ENCODE peak calls at places on chromosome 3, in six cellular contexts. D, B, T, N, L and E are unnamed samples.

GRCh38 chr3:118760611-118761606 is 273.7 kb downstream of the IGSF11 start:
- DNase-seq in D (no peak), B (peak), T (no peak), N (no peak), L (no peak), E (peak)

GRCh38 chr3:132596816-132597433 is at the start of gene ACKR4:
- DNase-seq in D (no peak), B (no peak), T (no peak), N (no peak), L (no peak), E (no peak)

GRCh38 chr3:171781711-171782127 is 28.6 kb downstream of the PLD1 start:
- DNase-seq in D (no peak), B (peak), T (no peak), N (peak), L (no peak), E (no peak)

GRCh38 chr3:151949706-151950105 is 76.3 kb downstream of the SUCNR1 start:
- DNase-seq in D (no peak), B (no peak), T (no peak), N (no peak), L (no peak), E (no peak)

GRCh38 chr3:99848433-99848832 is 30.8 kb downstream of the CMSS1 start:
- DNase-seq in D (no peak), B (no peak), T (no peak), N (no peak), L (no peak), E (no peak)

GRCh38 chr3:115580566-115580965 is 42.7 kb upstream of the GAP43 start:
- DNase-seq in D (no peak), B (no peak), T (no peak), N (no peak), L (no peak), E (peak)

GRCh38 chr3:189239616-189240015 is 67.8 kb downstream of the TPRG1 start:
- DNase-seq in D (no peak), B (no peak), T (no peak), N (no peak), L (no peak), E (no peak)

GRCh38 chr3:135218304-135218703 is 423.2 kb downstream of the EPHB1 start:
- DNase-seq in D (no peak), B (no peak), T (no peak), N (no peak), L (no peak), E (no peak)

GRCh38 chr3:49279376-49279775 is 2.3 kb upstream of the C3orf62 start:
- DNase-seq in D (no peak), B (peak), T (no peak), N (no peak), L (no peak), E (no peak)

GRCh38 chr3:49278548-49278947 is 1.5 kb upstream of the C3orf62 start:
- DNase-seq in D (no peak), B (no peak), T (no peak), N (no peak), L (no peak), E (no peak)

GRCh38 chr3:49283997-49284396 is 7.0 kb upstream of the C3orf62 start:
- DNase-seq in D (no peak), B (no peak), T (no peak), N (no peak), L (no peak), E (no peak)
- TF ChIP-seq SMC3 in D (no peak), B (no peak), T (no peak), N (no peak), L (no peak), E (no peak)

GRCh38 chr3:106332884-106333283 is 464.1 kb upstream of the CBLB start:
- DNase-seq in D (no peak), B (peak), T (no peak), N (no peak), L (peak), E (no peak)
- TF ChIP-seq SMC3 in D (no peak), B (no peak), T (no peak), N (no peak), L (peak), E (no peak)

DNA sequence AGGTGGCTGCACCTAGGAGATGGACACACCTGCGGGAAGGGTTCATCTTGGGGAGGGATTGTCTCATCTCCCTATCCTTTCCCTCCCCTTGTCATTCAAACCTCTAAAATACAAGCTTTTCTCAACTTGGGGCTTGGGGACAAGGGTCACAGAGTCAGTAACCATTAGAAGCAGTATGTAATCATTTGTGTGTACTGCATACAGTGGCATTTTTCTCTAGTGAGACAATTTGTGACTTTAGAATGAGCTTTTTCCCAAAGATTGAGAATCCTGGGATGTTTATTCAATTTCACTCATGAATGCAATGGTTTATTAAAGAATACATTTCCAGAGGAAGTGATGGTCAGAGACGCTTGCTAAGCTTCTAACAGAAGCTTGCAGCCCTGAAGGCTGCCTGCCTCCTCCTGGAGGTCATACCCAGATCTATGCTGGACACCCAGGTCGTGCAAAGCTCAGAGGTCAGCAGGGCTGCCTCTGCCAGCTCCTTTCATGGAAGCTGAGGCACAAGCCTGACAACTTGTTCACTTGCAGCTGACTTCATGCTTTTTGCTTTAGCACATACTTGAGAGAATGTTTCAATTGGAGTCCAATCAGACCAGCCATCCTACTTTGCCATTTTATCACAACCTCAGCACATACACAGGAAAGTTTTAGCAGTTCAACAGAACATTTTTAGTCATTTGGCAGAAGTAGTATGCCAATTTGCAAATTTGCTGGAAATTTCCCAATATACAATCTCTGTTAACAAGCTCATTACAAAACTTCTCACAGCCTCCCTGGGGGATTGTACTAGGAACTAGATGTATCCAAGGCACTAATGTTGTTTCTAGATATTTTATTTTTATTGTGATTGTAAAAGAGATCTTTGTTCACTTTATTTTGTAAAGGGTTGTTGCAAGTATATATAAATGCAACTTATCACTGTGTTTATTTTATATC is 25.6 kb upstream of the ALDH1L1 start:
- DNase-seq in D (no peak), B (peak), T (no peak), N (no peak), L (no peak), E (no peak)
- TF ChIP-seq SMC3 in D (no peak), B (no peak), T (no peak), N (no peak), L (no peak), E (no peak)

DNA sequence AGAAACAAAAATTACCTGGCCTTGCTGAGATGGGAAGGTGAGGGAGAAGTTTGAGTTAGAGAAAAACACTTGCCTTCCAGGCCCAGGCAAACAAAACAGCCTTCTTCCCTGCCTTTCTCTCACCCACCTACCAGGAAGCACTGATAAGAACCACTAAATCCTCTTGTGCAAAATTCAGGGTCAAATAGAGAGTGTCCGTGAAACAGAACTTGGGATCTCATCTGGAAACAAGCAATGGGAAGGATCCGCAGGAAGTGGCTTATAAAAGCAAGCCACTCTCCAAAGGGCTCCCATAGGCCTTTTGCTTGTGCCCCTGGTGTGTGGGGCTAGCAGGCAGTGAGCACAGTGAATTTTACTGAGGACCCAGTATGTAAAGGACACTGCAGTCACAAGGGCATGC is 11.0 kb downstream of the ADAMTS9 start:
- DNase-seq in D (no peak), B (no peak), T (no peak), N (no peak), L (no peak), E (no peak)
- TF ChIP-seq SMC3 in D (no peak), B (no peak), T (no peak), N (no peak), L (no peak), E (no peak)

GRCh38 chr3:110811050-110811449 is 260.6 kb upstream of the NECTIN3 start:
- DNase-seq in D (no peak), B (peak), T (no peak), N (peak), L (no peak), E (no peak)
- TF ChIP-seq SMC3 in D (no peak), B (no peak), T (no peak), N (no peak), L (no peak), E (no peak)

GRCh38 chr3:148992027-148992634 is 791 bp downstream of the GYG1 start:
- DNase-seq in D (peak), B (no peak), T (peak), N (peak), L (no peak), E (no peak)
- TF ChIP-seq SMC3 in D (no peak), B (no peak), T (no peak), N (no peak), L (no peak), E (no peak)

GRCh38 chr3:123048480-123049237 is 18.2 kb upstream of the PDIA5 start:
- DNase-seq in D (no peak), B (no peak), T (no peak), N (no peak), L (no peak), E (peak)

GRCh38 chr3:123050666-123051065 is 16.2 kb upstream of the PDIA5 start:
- DNase-seq in D (no peak), B (no peak), T (no peak), N (no peak), L (no peak), E (no peak)

GRCh38 chr3:123044981-123045763 is 17.6 kb upstream of the SEMA5B start:
- DNase-seq in D (no peak), B (no peak), T (no peak), N (no peak), L (no peak), E (no peak)

GRCh38 chr3:123042413-123042812 is 14.8 kb upstream of the SEMA5B start:
- DNase-seq in D (no peak), B (no peak), T (no peak), N (no peak), L (no peak), E (no peak)

DNA sequence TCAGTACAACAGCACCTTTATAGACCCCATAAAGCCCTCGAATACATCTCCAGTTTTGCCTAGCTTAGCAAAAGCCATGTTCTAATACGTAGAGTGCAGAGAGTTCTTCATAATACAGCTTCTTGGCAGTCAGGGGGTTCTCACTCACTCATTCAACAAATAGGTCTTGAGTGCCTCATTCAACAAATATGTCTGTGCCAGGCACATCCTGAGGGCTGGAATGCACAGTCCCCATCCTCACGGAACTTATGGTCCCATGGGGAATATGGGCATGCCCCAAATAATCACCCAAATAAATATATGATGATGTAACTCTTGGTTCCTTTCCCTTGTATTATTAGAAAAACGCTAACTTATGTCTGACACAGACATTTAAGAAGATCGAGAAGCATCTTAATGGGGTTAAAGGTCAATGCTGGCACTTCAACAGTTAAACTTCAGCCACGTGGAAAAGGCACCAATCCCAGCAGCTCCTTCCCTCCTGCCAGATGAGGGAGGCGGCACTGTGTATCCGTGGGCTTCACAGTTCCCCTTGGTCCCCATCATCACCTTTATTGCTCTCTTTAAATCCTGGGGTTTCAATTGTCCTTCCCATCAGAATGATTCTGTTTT is 18.8 kb upstream of the SEMA5B start:
- DNase-seq in D (no peak), B (no peak), T (no peak), N (no peak), L (no peak), E (no peak)
- TF ChIP-seq SMC3 in D (no peak), B (no peak), T (no peak), N (no peak), L (no peak), E (no peak)